ENCODE peak calls at places on chromosomes 3 and 15, in eight cellular contexts. One of them, this sample, is unnamed.

GRCh38 chr15:36330598-36330997 is 248.8 kb upstream of the CDIN1 start:
- DNase-seq in esophagus muscularis mucosa: no peak
- DNase-seq in stimulated activated CD4-positive, alpha-beta T cell treated with anti-CD3 and anti-CD28 coated beads, Interleukin-2, amount 100 ng/mL, for 24 hours: no peak
- DNase-seq in activated gamma-delta T cell treated with Interleukin-2 at 50 U/mL for 16 hours: no peak
- DNase-seq in ELR: no peak
- DNase-seq in hypothalamus: no peak
- DNase-seq in HEK293T: no peak
- DNase-seq in posterior cingulate gyrus: no peak
- DNase-seq in this sample: no peak

GRCh38 chr3:184359610-184360009 is 1.8 kb downstream of the CLCN2 start:
- DNase-seq in esophagus muscularis mucosa: no peak
- DNase-seq in stimulated activated CD4-positive, alpha-beta T cell treated with anti-CD3 and anti-CD28 coated beads, Interleukin-2, amount 100 ng/mL, for 24 hours: no peak
- DNase-seq in activated gamma-delta T cell treated with Interleukin-2 at 50 U/mL for 16 hours: no peak
- DNase-seq in ELR: no peak
- DNase-seq in hypothalamus: peak
- DNase-seq in HEK293T: no peak
- DNase-seq in posterior cingulate gyrus: peak
- DNase-seq in this sample: no peak

GRCh38 chr3:38640661-38641441 is 8.6 kb downstream of the SCN5A start:
- DNase-seq in esophagus muscularis mucosa: no peak
- DNase-seq in stimulated activated CD4-positive, alpha-beta T cell treated with anti-CD3 and anti-CD28 coated beads, Interleukin-2, amount 100 ng/mL, for 24 hours: no peak
- DNase-seq in activated gamma-delta T cell treated with Interleukin-2 at 50 U/mL for 16 hours: no peak
- DNase-seq in ELR: no peak
- DNase-seq in hypothalamus: no peak
- DNase-seq in HEK293T: no peak
- DNase-seq in posterior cingulate gyrus: peak
- DNase-seq in this sample: no peak

GRCh38 chr3:78809941-78810340 is 957.9 kb downstream of the ROBO1 start:
- DNase-seq in esophagus muscularis mucosa: no peak
- DNase-seq in stimulated activated CD4-positive, alpha-beta T cell treated with anti-CD3 and anti-CD28 coated beads, Interleukin-2, amount 100 ng/mL, for 24 hours: no peak
- DNase-seq in activated gamma-delta T cell treated with Interleukin-2 at 50 U/mL for 16 hours: no peak
- DNase-seq in ELR: no peak
- DNase-seq in hypothalamus: no peak
- DNase-seq in HEK293T: no peak
- DNase-seq in posterior cingulate gyrus: no peak
- DNase-seq in this sample: no peak

GRCh38 chr3:20822251-20822650 is 636.2 kb upstream of the SGO1 start:
- DNase-seq in esophagus muscularis mucosa: no peak
- DNase-seq in stimulated activated CD4-positive, alpha-beta T cell treated with anti-CD3 and anti-CD28 coated beads, Interleukin-2, amount 100 ng/mL, for 24 hours: no peak
- DNase-seq in activated gamma-delta T cell treated with Interleukin-2 at 50 U/mL for 16 hours: no peak
- DNase-seq in ELR: no peak
- DNase-seq in hypothalamus: no peak
- DNase-seq in HEK293T: no peak
- DNase-seq in posterior cingulate gyrus: no peak
- DNase-seq in this sample: no peak

GRCh38 chr3:12629560-12629959 is 34.4 kb downstream of the RAF1 start:
- DNase-seq in esophagus muscularis mucosa: no peak
- DNase-seq in stimulated activated CD4-positive, alpha-beta T cell treated with anti-CD3 and anti-CD28 coated beads, Interleukin-2, amount 100 ng/mL, for 24 hours: no peak
- DNase-seq in activated gamma-delta T cell treated with Interleukin-2 at 50 U/mL for 16 hours: no peak
- DNase-seq in ELR: peak
- DNase-seq in hypothalamus: no peak
- DNase-seq in HEK293T: no peak
- DNase-seq in posterior cingulate gyrus: no peak
- DNase-seq in this sample: no peak

GRCh38 chr3:101819649-101820202 is 29.6 kb upstream of the NFKBIZ start:
- DNase-seq in esophagus muscularis mucosa: no peak
- DNase-seq in stimulated activated CD4-positive, alpha-beta T cell treated with anti-CD3 and anti-CD28 coated beads, Interleukin-2, amount 100 ng/mL, for 24 hours: no peak
- DNase-seq in activated gamma-delta T cell treated with Interleukin-2 at 50 U/mL for 16 hours: no peak
- DNase-seq in ELR: no peak
- DNase-seq in hypothalamus: no peak
- DNase-seq in HEK293T: no peak
- DNase-seq in posterior cingulate gyrus: no peak
- DNase-seq in this sample: no peak

GRCh38 chr3:101262393-101263240 is 57.8 kb downstream of the IMPG2 start:
- DNase-seq in esophagus muscularis mucosa: no peak
- DNase-seq in stimulated activated CD4-positive, alpha-beta T cell treated with anti-CD3 and anti-CD28 coated beads, Interleukin-2, amount 100 ng/mL, for 24 hours: no peak
- DNase-seq in activated gamma-delta T cell treated with Interleukin-2 at 50 U/mL for 16 hours: no peak
- DNase-seq in ELR: no peak
- DNase-seq in hypothalamus: no peak
- DNase-seq in HEK293T: no peak
- DNase-seq in posterior cingulate gyrus: no peak
- DNase-seq in this sample: no peak

GRCh38 chr3:25156526-25157075 is 271.5 kb upstream of the RARB start:
- DNase-seq in esophagus muscularis mucosa: no peak
- DNase-seq in stimulated activated CD4-positive, alpha-beta T cell treated with anti-CD3 and anti-CD28 coated beads, Interleukin-2, amount 100 ng/mL, for 24 hours: no peak
- DNase-seq in activated gamma-delta T cell treated with Interleukin-2 at 50 U/mL for 16 hours: no peak
- DNase-seq in ELR: peak
- DNase-seq in hypothalamus: no peak
- DNase-seq in HEK293T: no peak
- DNase-seq in posterior cingulate gyrus: no peak
- DNase-seq in this sample: no peak

GRCh38 chr3:174960898-174961297 is 101.8 kb downstream of the NAALADL2 start:
- DNase-seq in esophagus muscularis mucosa: no peak
- DNase-seq in stimulated activated CD4-positive, alpha-beta T cell treated with anti-CD3 and anti-CD28 coated beads, Interleukin-2, amount 100 ng/mL, for 24 hours: no peak
- DNase-seq in activated gamma-delta T cell treated with Interleukin-2 at 50 U/mL for 16 hours: no peak
- DNase-seq in ELR: no peak
- DNase-seq in hypothalamus: no peak
- DNase-seq in HEK293T: no peak
- DNase-seq in posterior cingulate gyrus: no peak
- DNase-seq in this sample: no peak

GRCh38 chr15:35928847-35929246 is 382.9 kb upstream of the DPH6 start:
- DNase-seq in esophagus muscularis mucosa: no peak
- DNase-seq in stimulated activated CD4-positive, alpha-beta T cell treated with anti-CD3 and anti-CD28 coated beads, Interleukin-2, amount 100 ng/mL, for 24 hours: no peak
- DNase-seq in activated gamma-delta T cell treated with Interleukin-2 at 50 U/mL for 16 hours: no peak
- DNase-seq in ELR: no peak
- DNase-seq in hypothalamus: no peak
- DNase-seq in HEK293T: no peak
- DNase-seq in posterior cingulate gyrus: no peak
- DNase-seq in this sample: no peak

GRCh38 chr3:179732661-179733348 is 80.0 kb downstream of the USP13 start:
- DNase-seq in esophagus muscularis mucosa: peak
- DNase-seq in stimulated activated CD4-positive, alpha-beta T cell treated with anti-CD3 and anti-CD28 coated beads, Interleukin-2, amount 100 ng/mL, for 24 hours: no peak
- DNase-seq in activated gamma-delta T cell treated with Interleukin-2 at 50 U/mL for 16 hours: no peak
- DNase-seq in ELR: peak
- DNase-seq in hypothalamus: no peak
- DNase-seq in HEK293T: no peak
- DNase-seq in posterior cingulate gyrus: no peak
- DNase-seq in this sample: no peak

This sample was measured in naive thymus-derived CD4-positive, alpha-beta T cell.